ENCODE peak calls at places on chromosomes 13 and 19, in ten cellular contexts. B is pancreas, P is esophagus squamous epithelium, V is tibial artery, A is AG04450, W is neural crest cell, R is PC-3, L is left ventricle myocardium inferior, O is dorsolateral prefrontal cortex, E is endothelial cell. G is an unnamed sample.

GRCh38 chr13:43269037-43269476 is 245.7 kb downstream of the DNAJC15 start:
- DNase-seq in R (peak), L (no peak), A (peak), E (no peak), W (no peak), O (no peak), V (no peak), B (no peak), P (no peak), G (peak)

GRCh38 chr13:113275387-113275786 is 21.7 kb upstream of the LAMP1 start:
- DNase-seq in V (no peak), L (no peak), R (peak), A (peak), O (no peak), B (peak), W (peak), P (no peak), E (peak), G (peak)

GRCh38 chr13:41306271-41307150 is 4.6 kb upstream of the NAA16 start:
- DNase-seq in W (no peak), B (peak), L (no peak), R (no peak), P (no peak), O (no peak), A (no peak), E (no peak), V (no peak), G (peak)

GRCh38 chr19:2113436-2114211 is 16.9 kb downstream of the IZUMO4 start:
- DNase-seq in E (no peak), V (peak), B (no peak), R (peak), W (no peak), A (no peak), O (peak), P (no peak), L (no peak), G (no peak)

GRCh38 chr19:5178841-5179625 is 161.6 kb downstream of the PTPRS start:
- DNase-seq in L (no peak), A (no peak), W (no peak), B (no peak), E (no peak), O (no peak), P (no peak), R (no peak), V (no peak), G (no peak)

GRCh38 chr19:49565261-49565660 is 15.1 kb downstream of the NOSIP start:
- DNase-seq in R (no peak), P (no peak), V (no peak), O (no peak), A (no peak), L (no peak), W (no peak), B (no peak), E (no peak), G (no peak)

GRCh38 chr19:5186293-5187050 is 154.1 kb downstream of the PTPRS start:
- DNase-seq in E (no peak), W (no peak), B (no peak), R (no peak), L (no peak), P (no peak), A (no peak), O (no peak), V (no peak), G (peak)

GRCh38 chr19:18109363-18109730 is 11.8 kb downstream of the MAST3 start:
- DNase-seq in W (no peak), R (no peak), V (no peak), E (no peak), O (no peak), L (no peak), P (no peak), B (no peak), A (no peak), G (no peak)

GRCh38 chr19:14943601-14944000 is 2.3 kb downstream of the OR7C2 start:
- DNase-seq in B (no peak), P (no peak), R (no peak), O (no peak), V (no peak), W (no peak), L (no peak), A (no peak), E (no peak), G (no peak)

GRCh38 chr19:18496167-18496979 is 25.5 kb downstream of the ELL start:
- DNase-seq in P (no peak), R (peak), O (no peak), V (no peak), W (no peak), A (no peak), B (peak), L (peak), E (no peak), G (no peak)

GRCh38 chr19:49301165-49301865 is 23.7 kb downstream of the SLC6A16 start:
- DNase-seq in V (peak), W (peak), L (peak), P (no peak), A (no peak), E (peak), B (peak), O (peak), R (peak), G (no peak)

GRCh38 chr13:23268441-23268840 is 87.7 kb downstream of the SGCG start:
- DNase-seq in E (no peak), V (no peak), W (no peak), L (no peak), R (no peak), P (no peak), B (no peak), A (no peak), O (no peak), G (no peak)

GRCh38 chr19:40627486-40628279 is 26.5 kb downstream of the LTBP4 start:
- DNase-seq in P (no peak), V (no peak), R (no peak), B (no peak), A (no peak), W (no peak), L (no peak), O (no peak), E (no peak), G (no peak)

DNA sequence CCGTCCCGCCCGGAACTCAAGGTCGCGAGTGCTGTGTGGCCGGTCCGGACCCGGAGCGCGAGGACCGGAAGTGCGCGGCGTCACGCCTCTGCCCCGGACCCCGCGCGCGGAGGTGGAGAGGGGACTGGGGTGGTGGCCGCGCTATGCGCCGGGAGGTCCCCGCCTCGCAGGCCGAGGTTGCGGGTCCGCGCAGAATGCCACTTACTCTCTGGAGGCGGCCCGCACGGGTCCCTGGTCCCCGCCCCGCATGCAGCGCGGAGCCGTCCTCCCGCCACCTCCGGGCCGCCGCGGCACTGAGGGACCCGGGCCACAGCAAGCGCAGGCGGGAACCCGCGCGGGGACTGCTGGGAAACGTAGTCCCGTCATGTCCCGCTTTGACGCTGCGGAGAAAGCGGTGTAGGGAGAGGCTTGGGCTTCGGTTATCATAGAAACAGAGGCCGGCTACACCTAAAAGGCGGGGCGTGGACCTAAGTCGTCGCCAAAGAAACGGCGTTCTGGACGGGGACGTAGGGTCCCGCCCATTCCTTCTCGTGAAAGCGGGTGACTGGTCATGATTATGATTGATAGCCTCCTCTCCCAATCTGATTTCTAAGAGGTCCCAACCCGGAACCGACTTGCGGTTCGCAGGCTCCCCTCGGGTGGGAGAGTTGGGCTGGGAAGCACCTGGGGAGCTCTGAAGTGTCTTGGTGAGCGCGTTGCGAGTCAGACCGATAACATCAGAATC is at the start of gene ZNF837:
- DNase-seq in B (peak), R (peak), P (peak), V (peak), A (peak), W (peak), E (peak), O (peak), L (peak), G (peak)
- TF ChIP-seq CTCF in B (no peak), R (no peak), P (peak), V (peak), A (no peak), W (no peak), E (no peak), O (peak), L (peak), G (no peak)

GRCh38 chr19:13723206-13723605 is 41.1 kb upstream of the MRI1 start:
- DNase-seq in O (no peak), W (no peak), P (no peak), A (no peak), B (no peak), R (peak), L (no peak), E (no peak), V (no peak), G (no peak)

GRCh38 chr19:13712767-13713201 is 51.5 kb upstream of the MRI1 start:
- DNase-seq in O (no peak), P (no peak), R (no peak), L (peak), A (no peak), B (no peak), V (no peak), W (no peak), E (no peak), G (no peak)

GRCh38 chr19:13717194-13717643 is 47.1 kb upstream of the MRI1 start:
- DNase-seq in A (peak), P (no peak), V (no peak), O (no peak), B (no peak), W (no peak), R (peak), L (no peak), E (no peak), G (no peak)

GRCh38 chr19:13718733-13719132 is 45.6 kb upstream of the MRI1 start:
- DNase-seq in W (no peak), B (no peak), O (peak), A (peak), R (peak), E (no peak), V (no peak), P (no peak), L (peak), G (peak)
- TF ChIP-seq CTCF in W (peak), B (no peak), O (peak), A (peak), R (peak), E (no peak), V (no peak), P (peak), L (peak), G (peak)

DNA sequence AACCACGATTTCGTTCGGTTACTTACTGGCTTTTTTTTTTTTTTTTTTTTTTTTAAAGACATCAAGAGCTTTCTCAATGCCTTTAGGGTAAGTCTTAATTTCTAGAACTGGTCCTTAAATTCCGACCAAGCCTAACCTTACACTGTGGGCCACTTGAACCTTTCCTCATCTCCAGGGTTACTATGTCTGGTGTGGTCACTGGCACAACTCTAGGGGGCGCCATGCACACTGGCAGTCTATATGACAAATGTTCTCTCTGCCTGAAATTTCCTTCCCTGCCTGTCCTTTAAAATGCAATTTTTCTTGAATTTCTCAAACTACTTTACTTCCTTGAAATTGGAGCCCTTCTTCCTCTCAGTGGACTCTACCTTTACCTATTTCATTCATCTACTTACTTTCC is 227.4 kb downstream of the KLF5 start:
- DNase-seq in P (no peak), O (no peak), W (no peak), L (no peak), A (no peak), E (no peak), R (no peak), V (no peak), B (no peak), G (no peak)
- TF ChIP-seq CTCF in P (no peak), O (no peak), W (peak), L (no peak), A (no peak), E (no peak), R (no peak), V (no peak), B (no peak), G (no peak)

DNA sequence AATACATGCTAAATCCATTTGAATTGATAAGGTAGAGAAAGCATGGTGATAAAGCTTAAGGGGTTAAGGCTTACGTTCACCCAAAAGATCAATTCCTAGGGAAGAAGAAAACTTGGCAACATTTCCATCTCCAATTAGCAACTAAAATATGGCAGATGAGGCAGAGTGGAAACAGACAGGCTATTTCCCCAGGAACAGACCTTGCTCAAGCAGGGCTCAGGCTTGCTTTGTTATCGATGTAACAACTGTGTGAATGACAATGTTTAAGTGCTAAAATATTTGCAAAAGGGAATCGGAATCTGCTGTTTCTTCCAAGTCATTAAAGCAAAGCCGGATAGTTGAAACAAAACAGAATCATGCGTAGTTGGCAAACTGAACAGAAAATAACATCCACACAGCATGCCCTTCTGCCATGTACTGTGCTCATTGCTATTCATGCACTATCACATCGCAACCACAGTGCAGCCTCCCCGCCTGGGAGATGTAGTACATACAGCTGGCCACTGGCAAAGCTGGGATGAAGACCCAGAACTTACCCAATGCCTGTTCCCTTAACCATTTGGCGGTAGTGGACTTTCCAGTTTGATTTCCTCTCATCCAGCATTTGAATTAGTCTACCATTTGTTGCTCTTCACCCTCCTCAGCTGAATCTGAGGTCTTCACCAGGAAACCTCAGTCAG is 799.1 kb downstream of the DIAPH3 start:
- DNase-seq in B (no peak), R (no peak), W (no peak), P (no peak), O (no peak), V (no peak), L (no peak), A (no peak), E (no peak), G (no peak)
- TF ChIP-seq CTCF in B (no peak), R (no peak), W (no peak), P (peak), O (no peak), V (no peak), L (peak), A (no peak), E (no peak), G (no peak)

DNA sequence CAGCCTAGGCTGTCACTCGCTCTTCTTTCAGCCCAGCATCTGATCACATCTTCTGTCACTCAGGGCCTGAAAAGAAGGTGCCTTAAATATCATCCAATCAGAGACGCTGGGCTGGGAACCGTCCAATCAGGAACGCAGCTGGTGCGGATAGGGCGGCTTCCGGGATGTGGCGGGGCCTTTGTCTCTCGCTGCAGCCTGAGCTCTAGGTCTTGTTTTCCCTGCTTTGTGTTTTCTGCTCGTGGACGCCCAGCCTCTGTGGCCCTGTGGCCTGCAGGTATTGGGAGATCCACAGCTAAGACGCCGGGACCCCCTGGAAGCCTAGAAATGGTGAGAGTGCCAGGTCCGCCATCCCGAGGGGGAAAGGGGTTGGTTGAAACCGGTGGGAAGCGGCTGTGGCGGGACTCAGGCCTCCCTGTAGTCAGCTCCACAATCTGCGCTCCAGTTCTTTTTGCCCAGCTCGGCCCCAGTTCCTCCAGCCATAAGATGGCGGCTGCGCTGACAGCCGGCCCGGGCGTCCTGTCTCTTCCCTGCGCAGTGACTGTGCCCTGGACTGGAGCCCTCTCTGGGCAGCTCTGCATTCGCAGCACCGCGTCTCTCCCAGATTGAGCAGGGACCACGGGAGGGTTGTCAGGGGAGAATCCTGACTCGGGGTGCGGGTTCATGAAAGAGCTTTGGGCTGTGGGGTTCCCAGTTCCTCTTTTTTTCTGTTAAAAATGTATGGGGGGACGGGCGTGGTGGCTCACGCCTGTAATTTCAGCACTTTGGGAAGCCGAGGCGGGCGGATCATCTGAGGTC is at the start of gene ZNF85:
- DNase-seq in R (peak), A (peak), O (peak), W (peak), B (peak), E (peak), V (peak), P (peak), L (peak), G (peak)
- TF ChIP-seq CTCF in R (no peak), A (no peak), O (no peak), W (no peak), B (no peak), E (no peak), V (no peak), P (no peak), L (no peak), G (no peak)

GRCh38 chr19:30895946-30896345 is 453.3 kb downstream of the TSHZ3 start:
- DNase-seq in E (no peak), O (no peak), L (no peak), P (no peak), V (no peak), B (no peak), R (no peak), W (no peak), A (no peak), G (no peak)
- TF ChIP-seq CTCF in E (no peak), O (no peak), L (no peak), P (no peak), V (no peak), B (no peak), R (no peak), W (no peak), A (no peak), G (no peak)

DNA sequence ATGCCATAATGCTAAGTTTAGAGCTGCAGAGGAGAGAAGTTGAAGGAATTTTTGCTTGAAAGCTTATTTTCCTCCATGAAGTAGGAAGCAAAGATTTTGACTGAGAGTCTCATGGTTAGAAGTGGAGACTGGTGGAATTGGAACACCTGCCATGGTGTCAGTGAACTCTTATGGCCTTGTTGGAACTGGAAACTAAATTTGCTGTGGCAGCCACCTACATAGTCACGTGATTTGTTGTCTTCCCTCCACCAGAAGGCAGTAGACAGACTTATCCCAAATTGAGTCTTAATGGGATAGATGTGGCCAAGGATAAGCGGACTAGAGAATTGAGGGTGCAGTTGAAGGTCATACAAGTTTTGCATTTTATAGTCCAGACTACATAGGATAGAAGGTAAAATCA is 22.1 kb downstream of the NDFIP2 start:
- DNase-seq in A (no peak), W (no peak), V (no peak), B (no peak), P (no peak), E (no peak), R (no peak), L (no peak), O (no peak), G (no peak)
- TF ChIP-seq CTCF in A (no peak), W (no peak), V (no peak), B (no peak), P (no peak), E (no peak), R (no peak), L (no peak), O (no peak), G (no peak)

DNA sequence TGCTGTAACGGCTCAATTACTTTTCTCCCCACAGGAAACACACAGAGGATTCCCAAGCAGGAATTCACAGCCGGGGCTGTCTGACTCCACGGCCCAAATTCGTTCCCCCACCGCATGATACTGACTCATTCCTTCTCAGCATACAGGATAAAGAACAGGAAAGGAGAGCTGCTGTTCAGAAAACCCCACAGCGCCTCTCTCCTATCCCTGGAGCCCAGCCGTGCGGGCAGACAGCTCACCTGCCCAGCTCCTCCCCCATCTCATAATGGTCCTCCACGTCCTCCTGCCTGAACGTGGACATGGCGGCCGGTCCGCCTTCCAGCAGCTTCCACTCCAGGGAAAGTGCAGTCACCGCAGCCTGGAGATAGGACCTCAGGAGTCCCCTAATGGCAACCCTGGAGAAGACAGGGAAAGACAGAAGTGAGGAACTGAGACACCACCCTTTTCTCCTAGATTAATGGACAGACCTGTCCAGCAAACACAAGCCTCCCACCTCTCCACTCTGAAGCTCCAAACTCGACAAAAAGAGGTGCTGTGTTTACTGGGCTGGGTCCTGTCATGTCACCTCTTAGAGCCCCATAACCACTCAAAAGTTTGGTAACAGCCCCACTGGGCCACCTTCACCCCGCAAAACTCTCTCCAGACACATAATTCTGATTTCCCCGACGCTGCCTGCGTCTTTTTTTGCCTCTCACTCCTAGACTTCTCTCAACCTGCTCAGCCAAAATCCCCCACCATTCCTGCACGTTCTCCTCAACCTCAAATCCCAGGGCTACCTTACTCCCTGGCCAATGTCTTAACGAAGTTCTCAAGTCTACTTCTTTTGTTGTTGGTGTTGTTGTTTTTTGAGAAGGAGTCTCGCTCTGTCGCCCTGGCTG is 1.2 kb downstream of the DAPK3 start:
- DNase-seq in V (peak), R (peak), E (peak), P (no peak), W (no peak), B (peak), A (peak), L (no peak), O (no peak), G (no peak)
- TF ChIP-seq CTCF in V (peak), R (peak), E (no peak), P (no peak), W (peak), B (no peak), A (peak), L (no peak), O (no peak), G (peak)

GRCh38 chr13:105127732-105128131 is 1407.7 kb downstream of the EFNB2 start:
- DNase-seq in E (no peak), A (no peak), W (no peak), P (no peak), O (no peak), R (no peak), L (no peak), B (no peak), V (no peak), G (no peak)
- TF ChIP-seq CTCF in E (no peak), A (no peak), W (no peak), P (no peak), O (no peak), R (no peak), L (no peak), B (no peak), V (no peak), G (no peak)